ENCODE peak calls at places on chromosomes 6 and 20, in nine cellular contexts. Q is uterus; G is effector memory CD4-positive, alpha-beta T cell; J is CD8-positive, alpha-beta T cell; F is spleen; S is mammary epithelial cell; Z is thyroid gland; T is hepatocyte; I is CD4-positive, CD25-positive, alpha-beta regulatory T cell. E is an unnamed sample. For H3K36me3, the result is how much of the 10 kb centered on the place peaks cover.

GRCh38 chr6:9467746-9468145 is 947.1 kb downstream of the TFAP2A start:
- DNase-seq in Q (no peak), G (no peak), J (no peak), F (no peak), S (no peak), Z (no peak), T (peak), I (no peak), E (no peak)

GRCh38 chr20:53061305-53061704 is 89.1 kb downstream of the TSHZ2 start:
- DNase-seq in Q (no peak), G (no peak), J (no peak), F (no peak), S (no peak), Z (no peak), T (no peak), I (no peak), E (no peak)

GRCh38 chr6:36033935-36034334 is 6.3 kb downstream of the MAPK14 start:
- DNase-seq in Q (no peak), G (no peak), J (no peak), F (no peak), S (peak), Z (peak), T (no peak), I (no peak), E (no peak)

GRCh38 chr6:7883381-7883780 is 27.2 kb downstream of the TXNDC5 start:
- DNase-seq in Q (no peak), G (no peak), J (no peak), F (peak), S (no peak), Z (no peak), T (no peak), I (no peak), E (no peak)

GRCh38 chr6:167548451-167548850 is 223.6 kb downstream of the TTLL2 start:
- DNase-seq in Q (no peak), G (no peak), J (no peak), F (no peak), S (no peak), Z (no peak), T (no peak), I (no peak), E (no peak)

GRCh38 chr6:150456902-150457643 is 88.3 kb downstream of the IYD start:
- DNase-seq in Q (no peak), G (no peak), J (no peak), F (no peak), S (no peak), Z (no peak), T (no peak), I (no peak), E (no peak)

GRCh38 chr6:112287836-112288235 is 33.5 kb upstream of the LAMA4 start:
- DNase-seq in Q (no peak), G (no peak), J (no peak), F (no peak), S (no peak), Z (no peak), T (no peak), I (no peak), E (no peak)

GRCh38 chr6:125700591-125701353 is 48.7 kb upstream of the HEY2 start:
- DNase-seq in Q (no peak), G (no peak), J (no peak), F (no peak), S (no peak), Z (no peak), T (no peak), I (no peak), E (no peak)

GRCh38 chr6:144294016-144294415 is 8.9 kb downstream of the UTRN start:
- DNase-seq in Q (no peak), G (no peak), J (no peak), F (no peak), S (peak), Z (no peak), T (no peak), I (no peak), E (no peak)

GRCh38 chr6:156767603-156768467 is 9.3 kb upstream of the ARID1B start:
- DNase-seq in Q (no peak), G (no peak), J (no peak), F (no peak), S (no peak), Z (no peak), T (no peak), I (no peak), E (no peak)

GRCh38 chr6:5786321-5787053 is 220.2 kb downstream of the NRN1 start:
- DNase-seq in Q (no peak), G (no peak), J (no peak), F (no peak), S (peak), Z (no peak), T (no peak), I (no peak), E (no peak)

GRCh38 chr6:42095066-42095465 is 44.7 kb downstream of the TAF8 start:
- DNase-seq in Q (no peak), G (no peak), J (no peak), F (no peak), S (no peak), Z (no peak), T (no peak), I (no peak), E (no peak)

GRCh38 chr6:81720427-81720826 is 32.1 kb downstream of the TENT5A start:
- DNase-seq in Q (no peak), G (no peak), J (no peak), F (no peak), S (no peak), Z (no peak), T (no peak), I (no peak), E (no peak)

GRCh38 chr6:37794825-37795224 is 24.7 kb upstream of the ZFAND3 start:
- DNase-seq in Q (no peak), G (no peak), J (no peak), F (no peak), S (peak), Z (no peak), T (no peak), I (no peak), E (no peak)

GRCh38 chr6:51854876-51855275 is 232.5 kb downstream of the PKHD1 start:
- DNase-seq in Q (no peak), G (no peak), J (no peak), F (no peak), S (no peak), Z (no peak), T (no peak), I (no peak), E (no peak)

GRCh38 chr6:157646012-157646411 is 177.0 kb upstream of the SNX9 start:
- DNase-seq in Q (no peak), G (no peak), J (no peak), F (no peak), S (no peak), Z (no peak), T (no peak), I (no peak), E (no peak)

GRCh38 chr6:113779656-113780055 is 77.5 kb upstream of the MARCKS start:
- DNase-seq in Q (no peak), G (no peak), J (no peak), F (no peak), S (no peak), Z (no peak), T (no peak), I (no peak), E (no peak)

GRCh38 chr6:75882734-75883133 is 133.7 kb downstream of the MYO6 start:
- DNase-seq in Q (no peak), G (no peak), J (no peak), F (no peak), S (peak), Z (no peak), T (no peak), I (no peak), E (no peak)

GRCh38 chr6:203663-204062 is 88.6 kb upstream of the DUSP22 start:
- DNase-seq in Q (no peak), G (no peak), J (no peak), F (no peak), S (no peak), Z (no peak), T (no peak), I (no peak), E (no peak)

GRCh38 chr20:42700423-42700822 is 489.3 kb downstream of the PTPRT start:
- DNase-seq in Q (no peak), G (no peak), J (no peak), F (no peak), S (no peak), Z (no peak), T (no peak), I (no peak), E (no peak)

GRCh38 chr20:2037296-2037914 is 43.5 kb upstream of the PDYN start:
- DNase-seq in Q (no peak), G (no peak), J (no peak), F (no peak), S (no peak), Z (no peak), T (no peak), I (no peak), E (no peak)

GRCh38 chr20:50582092-50582491 is 71.9 kb downstream of the PTPN1 start:
- DNase-seq in Q (no peak), G (no peak), J (no peak), F (peak), S (no peak), Z (no peak), T (no peak), I (no peak), E (no peak)

GRCh38 chr20:50584687-50585086 is 74.5 kb downstream of the PTPN1 start:
- DNase-seq in Q (no peak), G (no peak), J (no peak), F (peak), S (no peak), Z (no peak), T (no peak), I (no peak), E (no peak)

GRCh38 chr20:50583422-50584150 is 73.4 kb downstream of the PTPN1 start:
- DNase-seq in Q (no peak), G (no peak), J (no peak), F (peak), S (no peak), Z (no peak), T (no peak), I (no peak), E (no peak)

GRCh38 chr20:50580842-50581544 is 70.8 kb downstream of the PTPN1 start:
- DNase-seq in Q (no peak), G (no peak), J (no peak), F (peak), S (no peak), Z (no peak), T (no peak), I (no peak), E (no peak)

DNA sequence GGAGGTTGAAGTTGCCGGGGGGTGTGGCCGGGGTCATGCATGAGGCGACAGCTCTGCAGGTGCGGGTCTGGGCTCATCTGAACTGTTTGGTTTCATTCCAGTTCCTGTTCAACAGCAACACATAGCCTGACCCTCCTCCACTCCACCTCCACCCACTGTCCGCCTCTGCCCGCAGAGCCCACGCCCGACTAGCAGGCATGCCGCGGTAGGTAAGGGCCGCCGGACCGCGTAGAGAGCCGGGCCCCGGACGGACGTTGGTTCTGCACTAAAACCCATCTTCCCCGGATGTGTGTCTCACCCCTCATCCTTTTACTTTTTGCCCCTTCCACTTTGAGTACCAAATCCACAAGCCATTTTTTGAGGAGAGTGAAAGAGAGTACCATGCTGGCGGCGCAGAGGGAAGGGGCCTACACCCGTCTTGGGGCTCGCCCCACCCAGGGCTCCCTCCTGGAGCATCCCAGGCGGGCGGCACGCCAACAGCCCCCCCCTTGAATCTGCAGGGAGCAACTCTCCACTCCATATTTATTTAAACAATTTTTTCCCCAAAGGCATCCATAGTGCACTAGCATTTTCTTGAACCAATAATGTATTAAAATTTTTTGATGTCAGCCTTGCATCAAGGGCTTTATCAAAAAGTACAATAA is 72.5 kb downstream of the PTPN1 start:
- DNase-seq in Q (no peak), G (no peak), J (no peak), F (peak), S (no peak), Z (no peak), T (no peak), I (no peak), E (no peak)
- H3K36me3 ChIP-seq in Q (under half), G (half or more), J (half or more), F (half or more), S (half or more), Z (half or more), T (under half), I (half or more), E (half or more)

DNA sequence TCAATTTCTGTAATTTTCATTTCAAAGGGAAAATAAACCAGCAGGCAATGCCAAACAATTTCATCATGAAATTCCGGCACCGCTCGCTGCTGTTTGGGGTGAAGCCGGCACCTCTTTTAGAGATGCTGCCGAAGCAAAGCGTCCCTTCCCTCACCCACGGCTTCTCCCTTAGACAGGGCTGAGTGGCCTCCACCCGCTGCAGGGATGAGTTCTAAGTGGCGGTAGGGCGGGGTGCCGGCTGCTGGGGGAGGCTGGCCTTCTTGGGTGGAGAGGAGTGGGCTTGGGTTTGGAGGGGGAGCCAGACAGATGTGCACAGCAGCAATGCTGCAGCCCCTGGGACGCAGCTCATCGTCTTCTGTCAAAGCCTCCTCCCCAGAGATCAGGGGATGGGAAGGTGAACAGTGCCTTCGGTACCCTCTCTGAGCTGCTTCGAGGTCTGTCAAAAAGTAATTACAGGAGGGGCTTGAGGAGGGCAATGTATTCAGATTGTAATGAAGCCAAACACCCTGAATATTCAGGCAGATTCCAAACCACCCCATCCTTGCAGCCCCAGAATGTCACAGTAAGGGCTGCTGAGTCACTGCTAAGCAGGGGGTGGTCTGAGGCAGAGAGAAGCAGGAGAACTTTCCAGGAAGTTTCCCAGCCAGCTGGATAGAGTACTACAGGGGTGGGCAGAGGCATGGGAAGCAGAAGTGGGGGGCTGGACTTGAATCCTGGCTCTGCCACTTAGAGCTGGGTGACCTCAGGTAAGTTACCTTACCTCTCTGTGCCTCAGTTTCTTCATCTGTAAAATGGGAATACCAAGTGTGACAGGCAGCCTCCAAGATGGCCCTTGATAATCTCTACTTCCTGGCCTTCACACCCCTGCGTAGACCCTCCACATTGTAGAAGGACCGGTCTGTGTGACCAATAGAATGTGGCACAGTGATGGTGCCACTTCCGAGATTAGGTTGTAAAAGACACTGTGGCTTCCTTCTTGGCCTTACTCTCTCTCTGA is 96.6 kb downstream of the SULF2 start:
- DNase-seq in Q (no peak), G (no peak), J (no peak), F (no peak), S (no peak), Z (no peak), T (no peak), I (no peak), E (no peak)
- H3K36me3 ChIP-seq in Q (under half), G (under half), J (under half), F (under half), S (under half), Z (under half), T (under half), I (under half), E (under half)

GRCh38 chr6:87669051-87669450 is 33.0 kb downstream of the AKIRIN2 start:
- DNase-seq in Q (no peak), G (no peak), J (no peak), F (no peak), S (no peak), Z (no peak), T (no peak), I (no peak), E (no peak)

GRCh38 chr6:87672641-87673040 is 29.4 kb downstream of the AKIRIN2 start:
- DNase-seq in Q (no peak), G (no peak), J (no peak), F (no peak), S (no peak), Z (no peak), T (no peak), I (no peak), E (no peak)

GRCh38 chr6:87671555-87672029 is 30.4 kb downstream of the AKIRIN2 start:
- DNase-seq in Q (no peak), G (no peak), J (no peak), F (no peak), S (no peak), Z (no peak), T (peak), I (no peak), E (no peak)

GRCh38 chr6:87673237-87673636 is 28.8 kb downstream of the AKIRIN2 start:
- DNase-seq in Q (no peak), G (no peak), J (no peak), F (no peak), S (no peak), Z (no peak), T (no peak), I (no peak), E (no peak)

DNA sequence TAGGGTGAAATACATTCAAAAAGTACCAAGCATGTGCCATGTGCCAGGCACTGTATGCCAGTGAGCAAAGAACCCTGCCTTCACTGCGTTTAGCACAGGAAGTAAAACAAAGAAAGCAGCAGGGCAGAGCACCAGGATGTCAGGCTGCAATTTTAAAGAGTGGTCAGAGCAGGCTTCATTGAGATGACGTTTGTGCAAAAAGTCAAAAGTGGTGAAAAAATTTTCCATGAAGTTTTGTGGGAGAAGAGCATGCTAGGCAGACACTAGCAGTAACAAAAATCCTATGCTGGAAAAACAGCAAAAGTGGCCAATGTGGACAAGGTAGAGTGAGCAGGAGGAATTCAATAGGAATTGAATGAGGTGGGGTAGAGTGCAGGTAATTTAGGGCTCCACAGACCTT is 31.3 kb downstream of the AKIRIN2 start:
- DNase-seq in Q (no peak), G (no peak), J (no peak), F (no peak), S (no peak), Z (no peak), T (no peak), I (no peak), E (no peak)
- H3K36me3 ChIP-seq in Q (under half), G (under half), J (under half), F (half or more), S (under half), Z (under half), T (under half), I (under half), E (under half)

DNA sequence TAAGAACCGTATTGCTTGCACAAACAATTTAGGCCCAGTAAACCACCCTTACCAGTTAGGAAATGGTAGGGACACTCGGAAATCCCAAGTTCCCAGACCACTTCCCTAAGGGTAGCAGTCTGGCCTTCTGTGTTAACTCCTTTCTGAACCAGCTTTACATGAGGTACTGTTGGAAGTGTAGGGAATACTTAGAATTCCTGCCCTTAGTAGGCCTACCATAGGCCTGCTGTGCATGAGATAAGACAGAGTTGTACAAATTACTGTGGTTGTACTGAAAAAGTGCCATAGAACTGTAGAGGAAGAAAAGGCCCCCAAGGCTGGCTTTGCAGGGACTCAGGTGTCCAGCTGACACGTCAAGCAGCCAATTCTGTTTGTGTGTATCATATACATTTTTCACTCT is 11.1 kb downstream of the RPRD1B start:
- DNase-seq in Q (no peak), G (no peak), J (no peak), F (no peak), S (no peak), Z (no peak), T (no peak), I (no peak), E (no peak)
- H3K36me3 ChIP-seq in Q (under half), G (under half), J (under half), F (half or more), S (under half), Z (under half), T (under half), I (half or more), E (half or more)

GRCh38 chr6:28900577-28901266 is 23.1 kb downstream of the TRIM27 start:
- DNase-seq in Q (no peak), G (no peak), J (no peak), F (no peak), S (no peak), Z (no peak), T (no peak), I (no peak), E (no peak)

GRCh38 chr6:28910901-28911680 is 12.7 kb downstream of the TRIM27 start:
- DNase-seq in Q (peak), G (no peak), J (no peak), F (no peak), S (peak), Z (no peak), T (no peak), I (no peak), E (no peak)

GRCh38 chr6:28907394-28907793 is 16.4 kb downstream of the TRIM27 start:
- DNase-seq in Q (no peak), G (no peak), J (no peak), F (no peak), S (peak), Z (no peak), T (no peak), I (no peak), E (no peak)

GRCh38 chr6:28903686-28904085 is 20.1 kb downstream of the TRIM27 start:
- DNase-seq in Q (no peak), G (no peak), J (no peak), F (no peak), S (no peak), Z (no peak), T (no peak), I (no peak), E (no peak)

GRCh38 chr6:28906674-28907073 is 17.1 kb downstream of the TRIM27 start:
- DNase-seq in Q (no peak), G (no peak), J (no peak), F (no peak), S (no peak), Z (no peak), T (no peak), I (no peak), E (no peak)
- H3K36me3 ChIP-seq in Q (under half), G (half or more), J (half or more), F (half or more), S (half or more), Z (half or more), T (under half), I (half or more), E (half or more)

DNA sequence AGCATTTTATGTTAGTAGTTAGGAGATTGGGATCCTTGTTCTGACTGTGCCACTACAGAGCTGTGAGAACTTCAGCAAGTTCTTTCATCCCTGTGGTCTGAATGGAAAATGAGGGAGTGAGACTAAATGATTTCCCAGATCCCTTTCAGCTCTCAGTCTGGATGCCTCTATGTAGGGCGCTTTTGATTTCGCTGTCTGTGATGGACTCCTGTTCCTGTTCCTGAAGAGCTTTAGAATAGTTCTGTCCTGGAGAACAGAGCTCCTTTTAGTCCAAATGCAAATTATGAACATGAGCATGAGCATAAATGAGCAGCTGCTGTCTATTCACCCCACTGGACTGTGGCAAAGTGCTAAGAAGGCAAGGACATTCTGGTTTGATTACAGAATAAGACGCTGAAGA is 61.4 kb upstream of the NT5E start:
- DNase-seq in Q (no peak), G (no peak), J (no peak), F (no peak), S (no peak), Z (no peak), T (no peak), I (no peak), E (no peak)
- H3K36me3 ChIP-seq in Q (under half), G (under half), J (under half), F (under half), S (under half), Z (under half), T (under half), I (under half), E (under half)

GRCh38 chr20:31945790-31946189 is 6.1 kb downstream of the PDRG1 start:
- DNase-seq in Q (no peak), G (no peak), J (no peak), F (no peak), S (no peak), Z (no peak), T (no peak), I (no peak), E (no peak)
- H3K36me3 ChIP-seq in Q (under half), G (half or more), J (under half), F (half or more), S (under half), Z (under half), T (under half), I (half or more), E (half or more)

E was measured in BE2C.